ENCODE peak calls at places on chromosomes 7 and 10, in eight cellular contexts. One of them, this sample, is unnamed.

GRCh38 chr10:122485670-122486069 is 24.3 kb downstream of the HTRA1 start:
- DNase-seq in activated naive CD8-positive, alpha-beta T cell treated with anti-CD3 and anti-CD28 coated beads, Interleukin-2, amount 50 U/mL, for 16 hours: no peak
- DNase-seq in activated T-cell treated with anti-CD3 and anti-CD28 coated beads for 24 hours: no peak
- DNase-seq in foreskin fibroblast: peak
- DNase-seq in activated CD8-positive, alpha-beta memory T cell treated with anti-CD3 and anti-CD28 coated beads for 4 hours: no peak
- DNase-seq in amygdala: peak
- DNase-seq in small intestine: no peak
- DNase-seq in T-helper 1 cell: no peak
- DNase-seq in this sample: no peak

GRCh38 chr7:135914346-135914745 is 62.8 kb downstream of the MTPN start:
- DNase-seq in T-helper 1 cell: no peak
- DNase-seq in amygdala: no peak
- DNase-seq in small intestine: no peak
- DNase-seq in activated CD8-positive, alpha-beta memory T cell treated with anti-CD3 and anti-CD28 coated beads for 4 hours: no peak
- DNase-seq in activated T-cell treated with anti-CD3 and anti-CD28 coated beads for 24 hours: no peak
- DNase-seq in foreskin fibroblast: no peak
- DNase-seq in activated naive CD8-positive, alpha-beta T cell treated with anti-CD3 and anti-CD28 coated beads, Interleukin-2, amount 50 U/mL, for 16 hours: no peak
- DNase-seq in this sample: no peak

GRCh38 chr10:47192273-47192672 is 107.7 kb upstream of the GDF10 start:
- DNase-seq in amygdala: no peak
- DNase-seq in activated naive CD8-positive, alpha-beta T cell treated with anti-CD3 and anti-CD28 coated beads, Interleukin-2, amount 50 U/mL, for 16 hours: no peak
- DNase-seq in small intestine: no peak
- DNase-seq in activated CD8-positive, alpha-beta memory T cell treated with anti-CD3 and anti-CD28 coated beads for 4 hours: no peak
- DNase-seq in T-helper 1 cell: no peak
- DNase-seq in activated T-cell treated with anti-CD3 and anti-CD28 coated beads for 24 hours: no peak
- DNase-seq in foreskin fibroblast: no peak
- DNase-seq in this sample: no peak

GRCh38 chr10:131202964-131203363 is 108.6 kb downstream of the TCERG1L start:
- DNase-seq in activated T-cell treated with anti-CD3 and anti-CD28 coated beads for 24 hours: no peak
- DNase-seq in activated naive CD8-positive, alpha-beta T cell treated with anti-CD3 and anti-CD28 coated beads, Interleukin-2, amount 50 U/mL, for 16 hours: no peak
- DNase-seq in foreskin fibroblast: no peak
- DNase-seq in small intestine: no peak
- DNase-seq in T-helper 1 cell: no peak
- DNase-seq in amygdala: no peak
- DNase-seq in activated CD8-positive, alpha-beta memory T cell treated with anti-CD3 and anti-CD28 coated beads for 4 hours: no peak
- DNase-seq in this sample: no peak

GRCh38 chr7:27199820-27200760 is at the start of gene HOXA13:
- DNase-seq in activated CD8-positive, alpha-beta memory T cell treated with anti-CD3 and anti-CD28 coated beads for 4 hours: no peak
- DNase-seq in activated T-cell treated with anti-CD3 and anti-CD28 coated beads for 24 hours: no peak
- DNase-seq in T-helper 1 cell: no peak
- DNase-seq in foreskin fibroblast: peak
- DNase-seq in activated naive CD8-positive, alpha-beta T cell treated with anti-CD3 and anti-CD28 coated beads, Interleukin-2, amount 50 U/mL, for 16 hours: no peak
- DNase-seq in amygdala: no peak
- DNase-seq in small intestine: no peak
- DNase-seq in this sample: no peak

GRCh38 chr7:120030871-120031270 is 242.1 kb upstream of the KCND2 start:
- DNase-seq in small intestine: no peak
- DNase-seq in foreskin fibroblast: no peak
- DNase-seq in activated CD8-positive, alpha-beta memory T cell treated with anti-CD3 and anti-CD28 coated beads for 4 hours: no peak
- DNase-seq in amygdala: no peak
- DNase-seq in activated naive CD8-positive, alpha-beta T cell treated with anti-CD3 and anti-CD28 coated beads, Interleukin-2, amount 50 U/mL, for 16 hours: no peak
- DNase-seq in T-helper 1 cell: no peak
- DNase-seq in activated T-cell treated with anti-CD3 and anti-CD28 coated beads for 24 hours: no peak
- DNase-seq in this sample: no peak

GRCh38 chr10:22345301-22346086 is at the start of gene SPAG6:
- DNase-seq in small intestine: peak
- DNase-seq in T-helper 1 cell: peak
- DNase-seq in activated naive CD8-positive, alpha-beta T cell treated with anti-CD3 and anti-CD28 coated beads, Interleukin-2, amount 50 U/mL, for 16 hours: no peak
- DNase-seq in activated CD8-positive, alpha-beta memory T cell treated with anti-CD3 and anti-CD28 coated beads for 4 hours: no peak
- DNase-seq in activated T-cell treated with anti-CD3 and anti-CD28 coated beads for 24 hours: no peak
- DNase-seq in amygdala: no peak
- DNase-seq in foreskin fibroblast: peak
- DNase-seq in this sample: peak

GRCh38 chr7:81331061-81332018 is 412.5 kb upstream of the SEMA3C start:
- DNase-seq in activated CD8-positive, alpha-beta memory T cell treated with anti-CD3 and anti-CD28 coated beads for 4 hours: no peak
- DNase-seq in activated T-cell treated with anti-CD3 and anti-CD28 coated beads for 24 hours: no peak
- DNase-seq in T-helper 1 cell: no peak
- DNase-seq in small intestine: no peak
- DNase-seq in activated naive CD8-positive, alpha-beta T cell treated with anti-CD3 and anti-CD28 coated beads, Interleukin-2, amount 50 U/mL, for 16 hours: no peak
- DNase-seq in amygdala: no peak
- DNase-seq in foreskin fibroblast: peak
- DNase-seq in this sample: no peak

GRCh38 chr7:42014625-42015412 is 222.2 kb downstream of the GLI3 start:
- DNase-seq in small intestine: peak
- DNase-seq in activated CD8-positive, alpha-beta memory T cell treated with anti-CD3 and anti-CD28 coated beads for 4 hours: no peak
- DNase-seq in activated T-cell treated with anti-CD3 and anti-CD28 coated beads for 24 hours: peak
- DNase-seq in amygdala: no peak
- DNase-seq in foreskin fibroblast: peak
- DNase-seq in T-helper 1 cell: peak
- DNase-seq in activated naive CD8-positive, alpha-beta T cell treated with anti-CD3 and anti-CD28 coated beads, Interleukin-2, amount 50 U/mL, for 16 hours: no peak
- DNase-seq in this sample: peak

GRCh38 chr10:33365871-33366411 is 31.5 kb upstream of the NRP1 start:
- DNase-seq in activated CD8-positive, alpha-beta memory T cell treated with anti-CD3 and anti-CD28 coated beads for 4 hours: no peak
- DNase-seq in foreskin fibroblast: peak
- DNase-seq in activated naive CD8-positive, alpha-beta T cell treated with anti-CD3 and anti-CD28 coated beads, Interleukin-2, amount 50 U/mL, for 16 hours: no peak
- DNase-seq in activated T-cell treated with anti-CD3 and anti-CD28 coated beads for 24 hours: peak
- DNase-seq in T-helper 1 cell: peak
- DNase-seq in amygdala: no peak
- DNase-seq in small intestine: no peak
- DNase-seq in this sample: no peak

GRCh38 chr10:132202070-132202970 is 15.6 kb downstream of the DPYSL4 start:
- DNase-seq in activated T-cell treated with anti-CD3 and anti-CD28 coated beads for 24 hours: no peak
- DNase-seq in small intestine: no peak
- DNase-seq in activated CD8-positive, alpha-beta memory T cell treated with anti-CD3 and anti-CD28 coated beads for 4 hours: no peak
- DNase-seq in T-helper 1 cell: no peak
- DNase-seq in foreskin fibroblast: no peak
- DNase-seq in activated naive CD8-positive, alpha-beta T cell treated with anti-CD3 and anti-CD28 coated beads, Interleukin-2, amount 50 U/mL, for 16 hours: no peak
- DNase-seq in amygdala: no peak
- DNase-seq in this sample: no peak

GRCh38 chr7:135672560-135673359 is 10.4 kb downstream of the STMP1 start:
- DNase-seq in T-helper 1 cell: peak
- DNase-seq in amygdala: no peak
- DNase-seq in small intestine: peak
- DNase-seq in foreskin fibroblast: peak
- DNase-seq in activated naive CD8-positive, alpha-beta T cell treated with anti-CD3 and anti-CD28 coated beads, Interleukin-2, amount 50 U/mL, for 16 hours: no peak
- DNase-seq in activated CD8-positive, alpha-beta memory T cell treated with anti-CD3 and anti-CD28 coated beads for 4 hours: no peak
- DNase-seq in activated T-cell treated with anti-CD3 and anti-CD28 coated beads for 24 hours: no peak
- DNase-seq in this sample: no peak

GRCh38 chr10:8852546-8852945 is 798.1 kb downstream of the GATA3 start:
- DNase-seq in activated T-cell treated with anti-CD3 and anti-CD28 coated beads for 24 hours: no peak
- DNase-seq in T-helper 1 cell: no peak
- DNase-seq in small intestine: no peak
- DNase-seq in activated naive CD8-positive, alpha-beta T cell treated with anti-CD3 and anti-CD28 coated beads, Interleukin-2, amount 50 U/mL, for 16 hours: no peak
- DNase-seq in activated CD8-positive, alpha-beta memory T cell treated with anti-CD3 and anti-CD28 coated beads for 4 hours: no peak
- DNase-seq in amygdala: no peak
- DNase-seq in foreskin fibroblast: no peak
- DNase-seq in this sample: no peak

GRCh38 chr7:93894966-93895650 is 4.6 kb upstream of the TFPI2 start:
- DNase-seq in T-helper 1 cell: no peak
- DNase-seq in activated naive CD8-positive, alpha-beta T cell treated with anti-CD3 and anti-CD28 coated beads, Interleukin-2, amount 50 U/mL, for 16 hours: no peak
- DNase-seq in activated CD8-positive, alpha-beta memory T cell treated with anti-CD3 and anti-CD28 coated beads for 4 hours: no peak
- DNase-seq in activated T-cell treated with anti-CD3 and anti-CD28 coated beads for 24 hours: no peak
- DNase-seq in amygdala: no peak
- DNase-seq in foreskin fibroblast: no peak
- DNase-seq in small intestine: no peak
- DNase-seq in this sample: no peak

GRCh38 chr7:71616217-71616616 is 484.3 kb downstream of the GALNT17 start:
- DNase-seq in small intestine: no peak
- DNase-seq in amygdala: no peak
- DNase-seq in activated naive CD8-positive, alpha-beta T cell treated with anti-CD3 and anti-CD28 coated beads, Interleukin-2, amount 50 U/mL, for 16 hours: no peak
- DNase-seq in activated CD8-positive, alpha-beta memory T cell treated with anti-CD3 and anti-CD28 coated beads for 4 hours: no peak
- DNase-seq in foreskin fibroblast: no peak
- DNase-seq in T-helper 1 cell: no peak
- DNase-seq in activated T-cell treated with anti-CD3 and anti-CD28 coated beads for 24 hours: no peak
- DNase-seq in this sample: no peak

GRCh38 chr10:49053998-49054692 is 61.2 kb downstream of the VSTM4 start:
- DNase-seq in activated naive CD8-positive, alpha-beta T cell treated with anti-CD3 and anti-CD28 coated beads, Interleukin-2, amount 50 U/mL, for 16 hours: no peak
- DNase-seq in foreskin fibroblast: no peak
- DNase-seq in small intestine: no peak
- DNase-seq in amygdala: no peak
- DNase-seq in T-helper 1 cell: no peak
- DNase-seq in activated T-cell treated with anti-CD3 and anti-CD28 coated beads for 24 hours: no peak
- DNase-seq in activated CD8-positive, alpha-beta memory T cell treated with anti-CD3 and anti-CD28 coated beads for 4 hours: no peak
- DNase-seq in this sample: no peak

This sample was measured in stimulated activated naive B cell treated with anti-CD40 and anti-IgM and Interleukin-4, amounts not matched to agents 10 μg/mL and 1 μg/mL and 100 μg/mL, for 72 hours.